ENCODE peak calls at places on chromosome 1, in nine cellular contexts. I is MG63; H is pancreas; P is GM23248; W is NCI-H345; O is T-helper 1 cell; R is esophagus muscularis mucosa; D is stimulated activated CD4-positive, alpha-beta T cell treated with anti-CD3 and anti-CD28 coated beads, Interleukin-4, amount 100 ng/mL, for 4 hours; U is ecto neural progenitor cell. B is an unnamed sample.

GRCh38 chr1:59947047-59947938 is 20.7 kb upstream of the CYP2J2 start:
- DNase-seq in P (peak), H (no peak), W (peak), D (peak), O (no peak), R (no peak), I (peak), U (peak), B (peak)

GRCh38 chr1:203507227-203507626 is 13.3 kb downstream of the OPTC start:
- DNase-seq in I (peak), D (no peak), P (peak), H (no peak), W (peak), R (no peak), U (no peak), O (no peak), B (no peak)

GRCh38 chr1:76288758-76289483 is 214.4 kb downstream of the ST6GALNAC3 start:
- DNase-seq in H (no peak), D (no peak), O (no peak), P (no peak), W (no peak), R (no peak), U (no peak), I (no peak), B (no peak)

GRCh38 chr1:37948160-37948559 is 1.3 kb upstream of the INPP5B start:
- DNase-seq in W (no peak), D (no peak), R (no peak), O (no peak), U (no peak), P (no peak), I (no peak), H (no peak), B (no peak)

GRCh38 chr1:15510611-15511405 is 13.2 kb downstream of the CASP9 start:
- DNase-seq in H (peak), I (peak), R (no peak), P (peak), W (no peak), O (no peak), U (no peak), D (no peak), B (no peak)

GRCh38 chr1:202794049-202794725 is 14.0 kb downstream of the KDM5B start:
- DNase-seq in R (no peak), O (no peak), P (peak), H (no peak), W (no peak), D (no peak), U (no peak), I (no peak), B (no peak)

GRCh38 chr1:9905010-9905409 is 5.1 kb downstream of the CTNNBIP1 start:
- DNase-seq in I (no peak), U (no peak), H (no peak), R (no peak), O (no peak), P (peak), D (no peak), W (no peak), B (no peak)

GRCh38 chr1:156502396-156502748 is 1.8 kb upstream of the MEF2D start:
- DNase-seq in P (peak), H (no peak), U (no peak), R (no peak), I (no peak), O (no peak), D (no peak), W (no peak), B (no peak)

GRCh38 chr1:68232354-68233148 is at the start of gene WLS:
- DNase-seq in U (peak), I (peak), W (peak), P (peak), O (no peak), D (no peak), H (peak), R (peak), B (peak)

GRCh38 chr1:204950353-204951001 is 79.8 kb downstream of the NFASC start:
- DNase-seq in W (no peak), R (no peak), U (no peak), P (no peak), H (no peak), I (no peak), O (no peak), D (no peak), B (no peak)

GRCh38 chr1:117366982-117367768 is at the start of gene MAN1A2:
- DNase-seq in H (peak), W (peak), D (peak), U (peak), I (peak), R (peak), P (peak), O (peak), B (peak)

GRCh38 chr1:115505157-115505571 is 136.6 kb upstream of the VANGL1 start:
- DNase-seq in U (no peak), P (peak), O (no peak), H (no peak), D (no peak), R (no peak), W (no peak), I (no peak), B (no peak)

GRCh38 chr1:71634159-71634558 is 553.3 kb upstream of the ZRANB2 start:
- DNase-seq in I (no peak), O (no peak), D (no peak), P (no peak), H (no peak), U (no peak), R (no peak), W (peak), B (no peak)

GRCh38 chr1:28126778-28127430 is 38.5 kb upstream of the EYA3 start:
- DNase-seq in O (no peak), U (no peak), W (no peak), P (no peak), H (no peak), R (no peak), I (no peak), D (no peak), B (no peak)

GRCh38 chr1:6267686-6268281 is 6.9 kb upstream of the GPR153 start:
- DNase-seq in P (peak), R (no peak), O (no peak), H (no peak), W (no peak), D (no peak), U (no peak), I (peak), B (no peak)

GRCh38 chr1:93917302-93917701 is 8.1 kb upstream of the GCLM start:
- DNase-seq in P (no peak), H (no peak), U (no peak), O (no peak), D (no peak), I (no peak), R (no peak), W (no peak), B (no peak)

GRCh38 chr1:39825432-39825941 is 36.8 kb upstream of the BMP8B start:
- DNase-seq in R (no peak), O (no peak), U (no peak), H (no peak), P (no peak), I (no peak), W (peak), D (no peak), B (no peak)

GRCh38 chr1:27070390-27071048 is 57.9 kb upstream of the TENT5B start:
- DNase-seq in P (no peak), R (no peak), W (peak), O (no peak), I (no peak), U (peak), H (no peak), D (no peak), B (peak)

GRCh38 chr1:229137274-229137673 is 133.6 kb upstream of the RAB4A start:
- DNase-seq in O (no peak), W (no peak), I (no peak), D (no peak), P (no peak), U (no peak), R (no peak), H (no peak), B (no peak)

GRCh38 chr1:32944180-32944579 is 20.4 kb downstream of the RNF19B start:
- DNase-seq in P (no peak), H (no peak), D (no peak), I (no peak), O (no peak), R (no peak), U (no peak), W (no peak), B (no peak)

GRCh38 chr1:7262611-7263010 is 477.4 kb downstream of the CAMTA1 start:
- DNase-seq in O (no peak), U (no peak), I (no peak), D (no peak), W (peak), H (no peak), P (no peak), R (peak), B (no peak)

GRCh38 chr1:111635324-111636009 is 15.9 kb downstream of the RAP1A start:
- DNase-seq in W (no peak), H (no peak), D (no peak), R (no peak), O (no peak), U (no peak), P (no peak), I (no peak), B (no peak)

GRCh38 chr1:4770713-4771112 is 116.3 kb downstream of the AJAP1 start:
- DNase-seq in U (no peak), D (no peak), I (no peak), H (no peak), W (no peak), R (no peak), P (no peak), O (no peak), B (no peak)

GRCh38 chr1:65687435-65688214 is 105.1 kb upstream of the PDE4B start:
- DNase-seq in O (peak), I (peak), P (peak), W (peak), H (peak), D (peak), R (peak), U (peak), B (peak)

GRCh38 chr1:203084588-203085527 is 954 bp downstream of the MYOG start:
- DNase-seq in U (peak), D (no peak), H (no peak), O (no peak), P (no peak), R (peak), W (no peak), I (no peak), B (peak)

GRCh38 chr1:85894651-85895050 is 186.4 kb upstream of the ZNHIT6 start:
- DNase-seq in U (no peak), H (no peak), W (peak), P (peak), I (peak), O (no peak), D (no peak), R (no peak), B (peak)

GRCh38 chr1:23249785-23250184 is 32.5 kb upstream of the HTR1D start:
- DNase-seq in O (no peak), U (no peak), D (no peak), W (no peak), H (no peak), I (no peak), R (no peak), P (no peak), B (no peak)

B was measured in HuH-7.